ENCODE peak calls at places on chromosome 1, in eight cellular contexts. W is H1, C is breast epithelium, N is transverse colon, H is spleen, I is prostate gland, G is GM12891, Z is GM23338. V is an unnamed sample.

GRCh38 chr1:186887198-186887597 is 58.4 kb downstream of the PLA2G4A start:
- DNase-seq in N (no peak), Z (no peak), W (no peak), I (no peak), G (no peak), C (no peak), H (no peak), V (no peak)

GRCh38 chr1:202691846-202692245 is 18.4 kb downstream of the SYT2 start:
- DNase-seq in W (no peak), I (no peak), H (peak; percentile 24), Z (no peak), C (no peak), G (no peak), N (no peak), V (no peak)

GRCh38 chr1:165896277-165896676 is 68.9 kb downstream of the UCK2 start:
- DNase-seq in G (no peak), I (no peak), W (no peak), H (no peak), Z (no peak), C (no peak), N (no peak), V (peak; percentile 94)

GRCh38 chr1:162111572-162111971 is 42.1 kb downstream of the NOS1AP start:
- DNase-seq in G (no peak), W (no peak), H (no peak), Z (no peak), N (no peak), I (no peak), C (no peak), V (no peak)

GRCh38 chr1:93815738-93816110 is 63.3 kb downstream of the DNTTIP2 start:
- DNase-seq in W (no peak), G (no peak), C (no peak), Z (no peak), H (no peak), I (no peak), N (no peak), V (peak; percentile 63)

GRCh38 chr1:33257388-33257758 is 1.1 kb downstream of the ZNF362 start:
- DNase-seq in N (no peak), I (no peak), W (no peak), G (no peak), C (no peak), Z (peak; percentile 15), H (no peak), V (no peak)

GRCh38 chr1:171911506-171911905 is 70.2 kb downstream of the DNM3 start:
- DNase-seq in W (no peak), I (no peak), Z (peak; percentile 82), G (no peak), C (no peak), H (no peak), N (no peak), V (no peak)

GRCh38 chr1:20442920-20443625 is 42.9 kb downstream of the CAMK2N1 start:
- DNase-seq in I (no peak), G (no peak), Z (no peak), H (no peak), C (no peak), N (no peak), W (no peak), V (no peak)

GRCh38 chr1:36016686-36017085 is 67.2 kb upstream of the TEKT2 start:
- DNase-seq in H (no peak), Z (no peak), N (no peak), G (no peak), C (no peak), I (no peak), W (no peak), V (no peak)

GRCh38 chr1:28144203-28145135 is 32.0 kb downstream of the PTAFR start:
- DNase-seq in N (no peak), W (no peak), G (peak; percentile 52), Z (no peak), I (no peak), H (peak; percentile 19), C (no peak), V (no peak)

GRCh38 chr1:51912881-51913280 is 34.4 kb upstream of the NRDC start:
- DNase-seq in Z (no peak), H (no peak), C (no peak), I (no peak), W (no peak), N (no peak), G (no peak), V (no peak)

GRCh38 chr1:242412921-242413320 is 111.6 kb downstream of the PLD5 start:
- DNase-seq in I (no peak), C (no peak), Z (no peak), W (no peak), G (no peak), N (no peak), H (no peak), V (no peak)

GRCh38 chr1:93593868-93594602 is 87.6 kb downstream of the BCAR3 start:
- DNase-seq in N (no peak), I (no peak), W (no peak), H (peak; percentile 46), Z (no peak), G (no peak), C (no peak), V (no peak)

GRCh38 chr1:8708259-8708658 is 109.2 kb downstream of the RERE start:
- DNase-seq in Z (no peak), I (no peak), C (no peak), W (no peak), N (no peak), H (no peak), G (no peak), V (no peak)

GRCh38 chr1:8716238-8716637 is 101.2 kb downstream of the RERE start:
- DNase-seq in C (no peak), H (no peak), N (no peak), Z (no peak), W (no peak), I (no peak), G (no peak), V (no peak)

GRCh38 chr1:8711161-8711560 is 106.3 kb downstream of the RERE start:
- DNase-seq in I (no peak), Z (no peak), H (no peak), W (no peak), C (no peak), G (no peak), N (no peak), V (peak; percentile 42)

GRCh38 chr1:8711873-8712412 is 105.5 kb downstream of the RERE start:
- DNase-seq in Z (no peak), G (no peak), C (no peak), N (no peak), H (no peak), I (no peak), W (no peak), V (no peak)

GRCh38 chr1:8712413-8713229 is 104.8 kb downstream of the RERE start:
- DNase-seq in H (no peak), Z (peak; percentile 82), I (no peak), W (no peak), N (no peak), G (no peak), C (no peak), V (peak; percentile 96)
- TF ChIP-seq POLR2AphosphoS5 in H (no peak), Z (no peak), I (peak; percentile 66), W (no peak), N (peak; percentile 43), G (no peak), C (no peak), V (peak; percentile 45)

DNA sequence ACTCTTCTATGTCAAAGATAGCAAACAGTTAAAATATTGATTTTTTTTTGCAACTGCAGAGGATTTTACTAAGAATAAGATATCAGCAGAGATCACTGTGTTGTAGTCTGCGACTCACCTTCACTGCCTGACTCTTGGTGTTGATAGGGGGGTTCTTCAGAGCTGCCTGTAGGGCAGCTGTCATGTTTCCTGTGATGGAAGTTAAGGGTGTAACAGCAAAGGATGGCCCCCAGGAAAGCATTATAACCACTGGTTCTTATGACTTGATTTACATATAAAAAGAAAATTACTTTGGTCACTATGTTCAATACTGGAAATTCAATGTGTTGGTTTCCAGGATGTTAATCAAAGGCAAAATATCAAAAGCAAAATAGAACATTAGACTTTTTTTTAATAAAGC is 2.6 kb downstream of the ARPC5 start:
- DNase-seq in N (no peak), G (no peak), H (no peak), W (no peak), I (no peak), Z (no peak), C (no peak), V (no peak)
- TF ChIP-seq POLR2AphosphoS5 in N (no peak), G (no peak), H (no peak), W (no peak), I (no peak), Z (no peak), C (no peak), V (no peak)

DNA sequence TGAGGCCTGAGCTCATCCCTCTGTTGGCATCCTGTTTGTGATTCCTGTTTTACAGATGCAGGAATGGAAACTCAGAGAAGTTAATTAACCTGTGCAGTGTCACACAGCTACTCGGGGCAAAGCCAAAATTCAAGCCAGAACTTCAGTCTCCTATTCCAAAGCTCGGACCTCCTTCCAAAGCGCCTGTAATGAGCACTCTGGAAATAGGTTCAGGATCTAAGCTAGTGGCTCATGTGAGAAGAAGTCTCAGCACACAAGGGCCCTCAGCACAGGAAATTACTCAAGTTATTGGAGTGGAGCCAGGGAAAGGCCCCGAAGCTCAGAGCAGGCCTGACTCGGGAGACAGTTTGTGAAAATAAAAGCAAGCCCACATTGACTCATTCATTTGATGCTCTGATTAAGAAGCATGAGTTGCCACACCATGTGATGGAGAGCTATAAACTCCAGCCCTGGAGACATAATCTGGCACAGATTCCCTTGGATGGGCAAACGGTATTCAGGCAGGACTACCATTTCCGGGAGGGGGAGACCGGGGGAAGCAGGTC is 50.6 kb upstream of the LYST start:
- DNase-seq in Z (no peak), I (peak; percentile 89), N (peak; percentile 62), H (no peak), C (peak; percentile 88), W (no peak), G (peak; percentile 37), V (peak; percentile 98)
- TF ChIP-seq POLR2AphosphoS5 in Z (no peak), I (peak; percentile 94), N (peak; percentile 54), H (no peak), C (peak; percentile 83), W (no peak), G (no peak), V (peak; percentile 82)

GRCh38 chr1:234722267-234722704 is 112.3 kb upstream of the IRF2BP2 start:
- DNase-seq in N (no peak), W (no peak), G (no peak), I (no peak), C (no peak), H (no peak), Z (no peak), V (no peak)

GRCh38 chr1:234722904-234723588 is 113.1 kb upstream of the IRF2BP2 start:
- DNase-seq in Z (no peak), N (peak; percentile 73), C (peak; percentile 78), I (peak; percentile 63), H (peak; percentile 76), W (no peak), G (no peak), V (peak; percentile 21)

GRCh38 chr1:234725177-234726132 is 115.5 kb upstream of the IRF2BP2 start:
- DNase-seq in W (no peak), N (no peak), I (peak; percentile 80), H (no peak), C (peak; percentile 76), Z (no peak), G (no peak), V (peak; percentile 63)

GRCh38 chr1:234726359-234726836 is 116.4 kb upstream of the IRF2BP2 start:
- DNase-seq in C (no peak), W (no peak), G (no peak), Z (peak; percentile 36), I (peak; percentile 68), H (no peak), N (no peak), V (peak; percentile 57)

GRCh38 chr1:234724517-234725176 is 114.7 kb upstream of the IRF2BP2 start:
- DNase-seq in G (no peak), N (peak; percentile 71), H (peak; percentile 82), W (no peak), Z (no peak), I (no peak), C (no peak), V (peak; percentile 99)
- TF ChIP-seq POLR2AphosphoS5 in G (no peak), N (peak; percentile 10), H (peak; percentile 56), W (no peak), Z (no peak), I (no peak), C (no peak), V (no peak)